ENCODE peak calls at places on chromosome 4, in ten cellular contexts. V is activated T-cell treated with anti-CD3 and anti-CD28 coated beads for 48 hours; Y is activated CD4-positive, alpha-beta memory T cell treated with anti-CD3 and anti-CD28 coated beads for 36 hours; I is iris pigment epithelial cell; D is left cardiac atrium; O is CD8-positive, alpha-beta memory T cell; U is NCI-H1436; R is Daoy; B is activated CD4-positive, alpha-beta T cell treated with anti-CD3 and anti-CD28 coated beads for 48 hours; H is fibroblast of mammary gland. A is an unnamed sample.

GRCh38 chr4:184992422-184992821 is 25.9 kb upstream of the HELT start:
- DNase-seq in U (no peak), V (no peak), I (no peak), B (no peak), H (no peak), D (no peak), O (no peak), R (no peak), Y (no peak), A (no peak)

GRCh38 chr4:10620935-10621488 is 63.6 kb downstream of the CLNK start:
- DNase-seq in U (no peak), Y (no peak), I (no peak), O (no peak), D (no peak), R (no peak), V (no peak), H (no peak), B (no peak), A (no peak)

GRCh38 chr4:40702800-40703151 is 47.0 kb upstream of the NSUN7 start:
- DNase-seq in V (no peak), U (no peak), B (peak; percentile 55), D (no peak), O (no peak), R (no peak), Y (peak; percentile 66), H (no peak), I (no peak), A (no peak)

GRCh38 chr4:167943872-167944505 is 148.3 kb upstream of the ANXA10 start:
- DNase-seq in R (no peak), O (no peak), B (no peak), I (no peak), D (no peak), H (peak; percentile 9), V (no peak), U (no peak), Y (no peak), A (no peak)

GRCh38 chr4:168610911-168611530 is 114.2 kb downstream of the PALLD start:
- DNase-seq in I (no peak), O (no peak), U (no peak), D (no peak), R (no peak), H (peak; percentile 56), B (no peak), V (no peak), Y (no peak), A (no peak)

GRCh38 chr4:184529283-184529682 is 54.9 kb upstream of the IRF2 start:
- DNase-seq in Y (no peak), U (no peak), O (no peak), V (no peak), H (peak; percentile 68), B (no peak), I (no peak), R (no peak), D (no peak), A (peak; percentile 93)

GRCh38 chr4:182449960-182450359 is 206.8 kb downstream of the TENM3 start:
- DNase-seq in O (no peak), I (no peak), H (peak; percentile 20), R (no peak), V (no peak), D (no peak), B (no peak), Y (no peak), U (no peak), A (peak; percentile 7)

GRCh38 chr4:89797117-89797516 is 39.8 kb downstream of the SNCA start:
- DNase-seq in Y (no peak), I (peak; percentile 77), B (no peak), D (no peak), U (no peak), R (peak; percentile 41), V (no peak), H (peak; percentile 41), O (no peak), A (peak; percentile 80)

GRCh38 chr4:57076646-57077045 is 33.5 kb downstream of the IGFBP7 start:
- DNase-seq in I (no peak), B (no peak), D (no peak), R (no peak), H (no peak), Y (no peak), U (no peak), V (no peak), O (no peak), A (no peak)

GRCh38 chr4:1557221-1557597 is 126.9 kb downstream of the FAM53A start:
- DNase-seq in O (no peak), B (no peak), R (no peak), V (no peak), D (no peak), Y (no peak), H (no peak), I (no peak), U (no peak), A (no peak)

A was measured in HT1080.